ENCODE peak calls at places on chromosomes 3 and 15, in four cellular contexts. R is HTR-8/SVneo, N is HEK293T, D is HT1080. V is an unnamed sample.

GRCh38 chr3:31673950-31674349 is 141.2 kb downstream of the STT3B start:
- DNase-seq in R (no peak), N (no peak), D (no peak), V (no peak)

GRCh38 chr15:101124731-101125558 is 126.9 kb downstream of the CHSY1 start:
- DNase-seq in R (no peak), N (no peak), D (peak; percentile 89), V (no peak)

GRCh38 chr15:89003865-89004725 is 84.2 kb upstream of the ABHD2 start:
- DNase-seq in R (peak; percentile 52), N (peak; percentile 59), D (peak; percentile 52), V (peak; percentile 78)

GRCh38 chr3:49237344-49237743 is 39.7 kb downstream of the C3orf62 start:
- DNase-seq in R (no peak), N (no peak), D (no peak), V (no peak)

GRCh38 chr15:100570282-100570681 is 31.7 kb downstream of the LINS1 start:
- DNase-seq in R (no peak), N (no peak), D (no peak), V (no peak)

GRCh38 chr3:149702691-149703426 is 45.0 kb upstream of the WWTR1 start:
- DNase-seq in R (peak; percentile 24), N (no peak), D (peak; percentile 96), V (no peak)

GRCh38 chr3:179321585-179322322 is 1.1 kb upstream of the ZNF639 start:
- DNase-seq in R (peak; percentile 48), N (peak; percentile 11), D (peak; percentile 72), V (peak; percentile 64)

GRCh38 chr15:76340802-76341365 is 4.3 kb downstream of the ISL2 start:
- DNase-seq in R (no peak), N (no peak), D (no peak), V (peak; percentile 62)

GRCh38 chr15:62444104-62445027 is 279.3 kb upstream of the C2CD4B start:
- DNase-seq in R (no peak), N (no peak), D (peak; percentile 97), V (no peak)

GRCh38 chr15:64854041-64854440 is 12.3 kb downstream of the PLEKHO2 start:
- DNase-seq in R (no peak), N (no peak), D (peak; percentile 42), V (peak; percentile 61)

GRCh38 chr15:52527898-52528464 is 699 bp downstream of the MYO5A start:
- DNase-seq in R (peak; percentile 45), N (peak; percentile 14), D (peak; percentile 56), V (peak; percentile 25)

GRCh38 chr3:50095352-50095998 is 6.8 kb downstream of the RBM5 start:
- DNase-seq in R (no peak), N (no peak), D (no peak), V (no peak)

GRCh38 chr3:97932387-97932801 is 39.8 kb downstream of the RIOX2 start:
- DNase-seq in R (no peak), N (no peak), D (no peak), V (peak; percentile 24)

GRCh38 chr3:129605593-129606521 is 619 bp downstream of the PLXND1 start:
- DNase-seq in R (no peak), N (peak; percentile 52), D (peak; percentile 54), V (peak; percentile 67)

GRCh38 chr15:71921191-71921590 is 110.8 kb downstream of the NR2E3 start:
- DNase-seq in R (no peak), N (no peak), D (peak; percentile 27), V (no peak)

GRCh38 chr3:160154033-160154432 is 71.2 kb upstream of the C3orf80 start:
- DNase-seq in R (no peak), N (no peak), D (peak; percentile 64), V (no peak)

GRCh38 chr3:142648950-142649349 is 52.8 kb downstream of the PLS1 start:
- DNase-seq in R (no peak), N (no peak), D (no peak), V (no peak)

V was measured in cardiac muscle cell.